ENCODE peak calls at places on chromosome 1, in seven cellular contexts. C is glutamatergic neuron, G is neural crest cell, V is MCF 10A, Z is breast epithelium, P is dorsolateral prefrontal cortex, K is nephron progenitor cell. U is an unnamed sample.

GRCh38 chr1:26161408-26162219 is 2.7 kb downstream of the FAM110D start:
- DNase-seq in C (peak; percentile 76), G (peak; percentile 58), V (no peak), Z (no peak), P (peak; percentile 64), K (peak; percentile 83), U (peak; percentile 71)

GRCh38 chr1:109632671-109633346 is 13.2 kb downstream of the AMPD2 start:
- DNase-seq in C (peak; percentile 59), G (no peak), V (no peak), Z (no peak), P (peak; percentile 52), K (no peak), U (no peak)

GRCh38 chr1:32989160-32989894 is 24.7 kb upstream of the RNF19B start:
- DNase-seq in C (no peak), G (no peak), V (peak; percentile 98), Z (peak; percentile 81), P (peak; percentile 43), K (no peak), U (no peak)

GRCh38 chr1:10210841-10211804 is 753 bp downstream of the KIF1B start:
- DNase-seq in C (peak; percentile 62), G (peak; percentile 37), V (peak; percentile 97), Z (peak; percentile 96), P (peak; percentile 93), K (peak; percentile 43), U (peak; percentile 41)

GRCh38 chr1:165235158-165235776 is 121.2 kb downstream of the LMX1A start:
- DNase-seq in C (peak; percentile 65), G (peak; percentile 9), V (no peak), Z (no peak), P (no peak), K (peak; percentile 73), U (no peak)

GRCh38 chr1:40391688-40392145 is 18.2 kb downstream of the SMAP2 start:
- DNase-seq in C (no peak), G (no peak), V (peak; percentile 32), Z (no peak), P (no peak), K (no peak), U (no peak)

GRCh38 chr1:18182518-18183160 is 75.0 kb downstream of the IGSF21 start:
- DNase-seq in C (peak; percentile 58), G (no peak), V (no peak), Z (no peak), P (no peak), K (no peak), U (no peak)

GRCh38 chr1:6359568-6360496 is 33.7 kb downstream of the ACOT7 start:
- DNase-seq in C (no peak), G (no peak), V (peak; percentile 39), Z (peak; percentile 54), P (no peak), K (peak; percentile 34), U (peak; percentile 59)

GRCh38 chr1:58885998-58886397 is 102.2 kb upstream of the JUN start:
- DNase-seq in C (no peak), G (no peak), V (peak; percentile 67), Z (peak; percentile 45), P (no peak), K (no peak), U (no peak)

GRCh38 chr1:232267837-232268598 is 361.9 kb downstream of the SIPA1L2 start:
- DNase-seq in C (no peak), G (no peak), V (no peak), Z (no peak), P (no peak), K (no peak), U (no peak)

GRCh38 chr1:230857077-230857476 is 11.2 kb downstream of the C1orf198 start:
- DNase-seq in C (no peak), G (peak; percentile 26), V (no peak), Z (no peak), P (peak; percentile 82), K (no peak), U (no peak)

GRCh38 chr1:54952950-54953718 is 27.3 kb upstream of the TMEM61 start:
- DNase-seq in C (no peak), G (no peak), V (peak; percentile 70), Z (no peak), P (no peak), K (no peak), U (no peak)

GRCh38 chr1:197067457-197067818 is 378 bp upstream of the F13B start:
- DNase-seq in C (no peak), G (no peak), V (no peak), Z (no peak), P (no peak), K (no peak), U (no peak)

GRCh38 chr1:28354121-28354520 is 15.4 kb upstream of the PHACTR4 start:
- DNase-seq in C (no peak), G (no peak), V (peak; percentile 37), Z (no peak), P (no peak), K (no peak), U (no peak)

GRCh38 chr1:236605030-236605806 is 902 bp upstream of the HEATR1 start:
- DNase-seq in C (no peak), G (no peak), V (no peak), Z (no peak), P (no peak), K (no peak), U (no peak)

GRCh38 chr1:220879090-220879508 is at the start of gene HLX:
- DNase-seq in C (peak; percentile 38), G (peak; percentile 35), V (peak; percentile 81), Z (peak; percentile 76), P (peak; percentile 41), K (peak; percentile 77), U (no peak)

GRCh38 chr1:44934786-44935185 is 51.6 kb downstream of the EIF2B3 start:
- DNase-seq in C (no peak), G (no peak), V (no peak), Z (no peak), P (no peak), K (no peak), U (no peak)

GRCh38 chr1:205504311-205505075 is at the start of gene CDK18:
- DNase-seq in C (no peak), G (peak; percentile 45), V (peak; percentile 95), Z (peak; percentile 80), P (peak; percentile 93), K (peak; percentile 77), U (peak; percentile 67)

GRCh38 chr1:64515427-64515826 is 45.5 kb downstream of the CACHD1 start:
- DNase-seq in C (no peak), G (no peak), V (peak; percentile 74), Z (peak; percentile 64), P (no peak), K (no peak), U (no peak)

GRCh38 chr1:111196213-111196612 is 4.2 kb downstream of the DENND2D start:
- DNase-seq in C (no peak), G (no peak), V (no peak), Z (no peak), P (no peak), K (no peak), U (no peak)

GRCh38 chr1:53547321-53547720 is 88.1 kb downstream of the DMRTB1 start:
- DNase-seq in C (no peak), G (no peak), V (no peak), Z (no peak), P (no peak), K (peak; percentile 1), U (no peak)

GRCh38 chr1:3186526-3186921 is 117.5 kb downstream of the PRDM16 start:
- DNase-seq in C (no peak), G (peak; percentile 57), V (no peak), Z (peak; percentile 72), P (no peak), K (peak; percentile 66), U (peak; percentile 74)

GRCh38 chr1:217627431-217627830 is 3.5 kb downstream of the GPATCH2 start:
- DNase-seq in C (no peak), G (no peak), V (no peak), Z (no peak), P (no peak), K (no peak), U (no peak)

GRCh38 chr1:217626321-217626720 is 4.6 kb downstream of the GPATCH2 start:
- DNase-seq in C (no peak), G (no peak), V (no peak), Z (no peak), P (no peak), K (no peak), U (no peak)

DNA sequence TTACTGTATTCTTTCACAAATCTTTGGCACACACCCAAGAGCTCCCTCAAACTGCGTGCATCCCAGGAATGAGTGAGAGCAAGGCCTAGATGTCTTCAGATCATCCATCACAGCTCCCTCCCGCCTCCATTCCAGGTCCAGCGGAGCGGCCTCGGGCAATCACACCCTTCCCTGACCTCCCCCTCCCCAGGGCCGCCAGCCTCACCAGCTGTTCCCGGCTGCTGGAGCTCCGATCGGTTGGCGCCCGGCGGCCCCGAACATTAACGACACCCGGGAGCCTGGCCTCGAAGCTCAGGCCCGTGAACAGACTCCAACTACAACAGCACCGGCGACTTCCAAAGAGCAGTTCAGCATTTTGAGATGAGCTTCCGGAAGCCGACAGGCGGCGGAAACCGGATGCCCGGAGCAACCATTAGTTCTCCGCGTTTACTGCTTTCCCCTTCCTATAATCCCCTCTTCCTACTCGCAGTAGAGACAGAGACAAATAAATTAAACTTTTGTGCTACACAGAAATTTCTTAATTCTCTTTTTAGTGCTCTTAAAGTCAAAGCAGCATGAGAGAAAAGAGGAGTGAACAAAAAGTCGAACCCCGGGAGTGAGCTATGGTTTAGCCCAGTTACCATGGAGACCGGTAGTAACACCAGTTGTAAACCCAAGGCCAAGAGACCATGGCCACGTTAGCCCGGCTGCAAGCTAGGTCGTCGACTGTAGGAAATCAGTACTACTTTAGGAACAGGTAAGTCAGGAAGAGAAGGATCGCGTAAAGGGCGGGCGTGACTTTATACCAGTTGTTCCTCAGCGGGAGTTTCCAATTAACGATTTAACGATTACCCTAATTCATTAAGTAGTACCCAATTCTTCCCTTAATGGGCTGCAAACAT is at the start of the genes GPATCH2 and SPATA17:
- DNase-seq in C (peak; percentile 76), G (peak; percentile 58), V (peak; percentile 97), Z (peak; percentile 67), P (peak; percentile 72), K (peak; percentile 73), U (peak; percentile 49)
- TF ChIP-seq CTCF in C (no peak), G (peak; percentile 48), V (peak; percentile 29), Z (peak; percentile 57), P (peak; percentile 52), K (no peak), U (no peak)

GRCh38 chr1:235583511-235584001 is 66.0 kb downstream of the GNG4 start:
- DNase-seq in C (no peak), G (no peak), V (no peak), Z (no peak), P (peak; percentile 36), K (no peak), U (no peak)
- TF ChIP-seq CTCF in C (no peak), G (no peak), V (no peak), Z (no peak), P (peak; percentile 7), K (no peak), U (no peak)

DNA sequence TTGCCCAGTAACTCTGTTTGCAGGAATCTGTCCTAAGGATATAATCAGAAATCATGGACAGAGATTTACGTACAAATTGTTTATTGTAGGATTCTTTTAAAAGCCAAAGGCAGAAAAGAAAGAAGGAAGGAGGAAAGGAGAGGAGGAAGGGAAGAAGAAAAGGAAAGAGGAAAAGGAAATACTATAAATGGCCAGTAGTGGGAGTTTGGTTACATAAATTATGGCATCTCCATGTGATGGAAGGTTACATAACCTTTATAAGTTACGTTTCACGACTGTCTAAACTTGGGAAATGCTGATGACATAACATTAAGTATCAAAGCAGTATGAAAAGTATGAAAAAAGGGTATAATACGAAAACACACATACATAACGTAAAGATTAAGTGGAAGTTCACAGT is 39.0 kb downstream of the SMYD2 start:
- DNase-seq in C (no peak), G (no peak), V (no peak), Z (no peak), P (no peak), K (no peak), U (no peak)
- TF ChIP-seq CTCF in C (peak; percentile 46), G (peak; percentile 43), V (peak; percentile 37), Z (no peak), P (peak; percentile 13), K (no peak), U (no peak)

GRCh38 chr1:208172389-208173140 is 71.6 kb downstream of the PLXNA2 start:
- DNase-seq in C (no peak), G (no peak), V (peak; percentile 34), Z (no peak), P (no peak), K (no peak), U (no peak)
- TF ChIP-seq CTCF in C (no peak), G (no peak), V (no peak), Z (no peak), P (no peak), K (no peak), U (no peak)

U was measured in mesothelial cell of epicardium.